ENCODE peak calls at places on chromosomes 11 and 22, in ten cellular contexts. V is lower lobe of right lung; C is WTC11; B is CD4-positive, alpha-beta T cell; E is ovary; R is DND-41; S is H1; A is endothelial cell; X is astrocyte of the spinal cord; L is GM12865. N is an unnamed sample.

GRCh38 chr11:96279018-96279417 is 64.0 kb downstream of the MAML2 start:
- DNase-seq in R (no peak), S (no peak), C (no peak), B (no peak), E (no peak), L (peak), X (no peak), V (no peak), A (no peak), N (no peak)

GRCh38 chr11:110518809-110519514 is 89.2 kb downstream of the FDX1 start:
- DNase-seq in A (no peak), V (no peak), E (no peak), L (no peak), S (no peak), R (no peak), B (no peak), C (no peak), X (no peak), N (no peak)

GRCh38 chr22:24894220-24894975 is 52.1 kb downstream of the LHFPL7 start:
- DNase-seq in S (no peak), E (peak), L (peak), X (peak), A (no peak), B (no peak), R (no peak), V (peak), C (no peak), N (peak)

GRCh38 chr11:66749091-66749490 is 20.1 kb upstream of the SPTBN2 start:
- DNase-seq in L (no peak), R (no peak), X (peak), C (no peak), B (no peak), S (no peak), E (no peak), V (no peak), A (no peak), N (peak)

GRCh38 chr11:32219320-32219719 is 128.4 kb downstream of the RCN1 start:
- DNase-seq in L (no peak), A (no peak), R (no peak), S (no peak), X (no peak), E (no peak), C (no peak), V (no peak), B (no peak), N (no peak)

GRCh38 chr22:49718396-49718795 is 109.3 kb downstream of the BRD1 start:
- DNase-seq in S (no peak), L (no peak), V (no peak), X (no peak), C (no peak), B (no peak), R (no peak), A (no peak), E (no peak), N (no peak)

GRCh38 chr11:59197990-59198389 is 14.7 kb downstream of the MPEG1 start:
- DNase-seq in V (peak), S (no peak), B (no peak), L (no peak), C (no peak), X (peak), E (peak), R (no peak), A (no peak), N (no peak)

GRCh38 chr11:19919050-19919561 is 206.5 kb downstream of the NAV2 start:
- DNase-seq in B (no peak), X (peak), E (no peak), C (no peak), R (no peak), S (no peak), A (no peak), V (peak), L (no peak), N (peak)

GRCh38 chr11:111408789-111409727 is 30.0 kb upstream of the POU2AF1 start:
- DNase-seq in X (peak), L (peak), R (no peak), A (no peak), S (no peak), B (no peak), E (no peak), V (no peak), C (no peak), N (peak)

GRCh38 chr11:75771646-75772410 is 3.2 kb downstream of the DGAT2 start:
- DNase-seq in L (no peak), E (no peak), V (peak), S (no peak), A (no peak), X (peak), B (no peak), C (no peak), R (no peak), N (peak)

GRCh38 chr11:121367434-121367833 is 74.9 kb downstream of the SC5D start:
- DNase-seq in C (no peak), V (no peak), A (no peak), S (no peak), B (peak), R (peak), E (no peak), L (peak), X (peak), N (peak)

GRCh38 chr11:31114437-31114836 is 255.1 kb downstream of the DCDC1 start:
- DNase-seq in C (no peak), A (no peak), L (no peak), V (no peak), S (no peak), R (no peak), X (no peak), B (no peak), E (no peak), N (no peak)

GRCh38 chr11:62601114-62601363 is 626 bp downstream of the MTA2 start:
- DNase-seq in S (no peak), C (no peak), X (no peak), V (no peak), R (peak), E (no peak), L (peak), A (no peak), B (peak), N (no peak)

GRCh38 chr11:74806267-74806666 is 57.6 kb downstream of the RNF169 start:
- DNase-seq in V (no peak), R (no peak), E (no peak), L (peak), C (no peak), A (no peak), B (no peak), S (no peak), X (no peak), N (peak)

GRCh38 chr11:1224109-1224485 is 1.2 kb downstream of the MUC5B start:
- DNase-seq in C (no peak), R (no peak), V (peak), S (no peak), X (no peak), E (no peak), L (no peak), A (no peak), B (no peak), N (no peak)

GRCh38 chr11:126305699-126306098 is 1.8 kb downstream of the DCPS start:
- DNase-seq in L (peak), R (no peak), S (no peak), C (no peak), V (no peak), E (no peak), X (no peak), A (no peak), B (no peak), N (no peak)
- TF ChIP-seq CTCF in L (no peak), R (no peak), S (no peak), C (no peak), V (no peak), E (no peak), X (no peak), A (no peak), B (no peak), N (no peak)

DNA sequence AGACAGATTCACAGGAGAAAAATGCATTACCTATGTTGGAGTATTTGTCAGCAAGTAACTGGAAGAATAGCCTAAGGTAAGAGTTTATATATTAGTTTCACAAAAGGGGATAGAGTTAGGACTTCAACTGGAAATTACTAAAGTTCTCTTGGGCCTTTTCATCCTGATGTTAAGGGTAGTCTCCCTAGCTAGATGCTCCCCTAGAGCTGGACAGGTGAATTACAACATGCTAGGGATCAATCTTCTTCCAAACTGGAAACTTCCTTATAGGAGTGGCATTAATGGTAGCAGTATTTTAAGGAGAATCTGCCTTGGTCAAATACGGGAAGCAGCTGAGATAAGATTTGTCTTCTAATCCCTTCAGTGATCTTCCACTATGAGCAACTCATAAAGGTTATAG is 632.8 kb upstream of the RAG2 start:
- DNase-seq in C (no peak), V (no peak), B (no peak), R (no peak), S (no peak), A (no peak), X (no peak), L (no peak), E (no peak), N (no peak)
- TF ChIP-seq CTCF in C (no peak), V (no peak), B (no peak), R (no peak), S (peak), A (no peak), X (no peak), L (no peak), E (no peak), N (peak)

GRCh38 chr22:18068381-18068988 is 9.3 kb upstream of the PEX26 start:
- DNase-seq in X (no peak), L (no peak), A (no peak), R (no peak), V (no peak), C (no peak), E (no peak), B (no peak), S (no peak), N (no peak)

GRCh38 chr22:18070041-18070440 is 7.7 kb upstream of the PEX26 start:
- DNase-seq in A (no peak), X (no peak), E (no peak), R (no peak), V (no peak), S (no peak), L (no peak), B (no peak), C (no peak), N (no peak)

GRCh38 chr22:18068991-18069390 is 8.8 kb upstream of the PEX26 start:
- DNase-seq in L (no peak), X (no peak), B (no peak), C (no peak), V (no peak), A (no peak), E (no peak), S (no peak), R (no peak), N (no peak)

GRCh38 chr22:18071968-18072310 is 5.9 kb upstream of the PEX26 start:
- DNase-seq in E (no peak), A (no peak), L (no peak), V (no peak), X (no peak), B (no peak), R (no peak), C (no peak), S (no peak), N (no peak)

GRCh38 chr22:18070556-18071306 is 7.1 kb upstream of the PEX26 start:
- DNase-seq in S (peak), X (no peak), V (no peak), E (no peak), L (no peak), A (no peak), C (no peak), R (peak), B (no peak), N (peak)
- TF ChIP-seq CTCF in S (peak), X (peak), V (no peak), E (no peak), L (peak), A (peak), C (peak), R (peak), B (no peak), N (peak)

DNA sequence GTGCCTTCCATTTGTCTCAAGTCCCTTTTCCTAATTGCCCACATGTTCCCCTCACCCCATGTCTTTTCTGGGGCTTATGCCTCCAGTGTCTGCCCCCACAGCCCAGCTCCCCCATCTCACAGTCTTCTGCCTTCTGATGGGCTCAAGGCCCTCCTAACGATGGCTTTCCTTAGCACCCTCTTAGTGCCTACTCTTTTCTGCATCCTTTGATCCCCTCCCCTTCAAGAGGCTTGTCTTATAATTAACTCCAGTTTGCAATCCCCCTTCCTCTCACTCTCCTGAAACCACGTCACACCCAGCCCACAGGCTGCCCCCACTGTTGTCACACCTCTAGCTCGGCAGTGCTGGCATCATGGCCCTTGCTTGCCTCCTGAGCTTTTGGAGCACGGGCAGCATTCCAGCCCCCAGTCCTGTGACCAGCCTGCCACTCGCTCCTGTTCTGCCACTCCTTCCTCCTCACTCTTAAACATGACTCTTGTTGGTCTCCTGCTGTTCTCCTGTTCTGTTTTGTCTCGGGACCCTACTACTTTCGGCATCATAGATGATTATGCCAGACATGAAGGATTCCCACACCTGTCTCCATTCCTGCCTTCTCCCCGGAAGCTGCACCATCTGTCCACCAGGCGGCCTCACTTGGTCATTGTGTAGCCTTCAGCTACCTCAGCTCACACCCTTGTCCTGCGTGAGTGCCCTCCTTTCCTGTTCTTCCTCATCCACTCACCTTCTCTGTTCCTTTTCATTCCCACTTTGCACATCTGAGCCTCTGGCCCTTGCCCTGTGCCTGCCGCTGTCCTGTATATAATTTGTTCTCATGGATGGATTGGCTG is 26.1 kb downstream of the UBE2L3 start:
- DNase-seq in B (no peak), R (no peak), V (no peak), C (peak), X (no peak), A (peak), S (peak), L (no peak), E (no peak), N (no peak)
- TF ChIP-seq CTCF in B (no peak), R (no peak), V (no peak), C (peak), X (peak), A (peak), S (peak), L (no peak), E (no peak), N (peak)

GRCh38 chr11:122578168-122578825 is 77.2 kb upstream of the UBASH3B start:
- DNase-seq in X (no peak), A (no peak), B (no peak), V (no peak), L (peak), S (no peak), E (no peak), C (no peak), R (no peak), N (no peak)
- TF ChIP-seq CTCF in X (no peak), A (no peak), B (no peak), V (no peak), L (peak), S (peak), E (no peak), C (no peak), R (peak), N (no peak)

GRCh38 chr11:119095066-119095880 is 6.4 kb downstream of the DPAGT1 start:
- DNase-seq in A (peak), L (peak), C (peak), X (peak), R (peak), V (peak), E (peak), S (peak), B (peak), N (peak)
- TF ChIP-seq CTCF in A (no peak), L (no peak), C (no peak), X (no peak), R (peak), V (no peak), E (no peak), S (no peak), B (peak), N (no peak)

GRCh38 chr11:25961539-25961938 is 370.4 kb upstream of the ANO3 start:
- DNase-seq in C (no peak), L (no peak), X (no peak), A (no peak), B (no peak), V (no peak), S (no peak), R (no peak), E (no peak), N (no peak)
- TF ChIP-seq CTCF in C (no peak), L (no peak), X (no peak), A (no peak), B (no peak), V (peak), S (peak), R (no peak), E (no peak), N (no peak)

GRCh38 chr11:64628596-64628995 is 37.6 kb downstream of the SLC22A12 start:
- DNase-seq in X (no peak), V (no peak), C (no peak), A (no peak), S (no peak), R (no peak), L (no peak), E (no peak), B (no peak), N (no peak)
- TF ChIP-seq CTCF in X (no peak), V (no peak), C (no peak), A (no peak), S (no peak), R (no peak), L (no peak), E (no peak), B (no peak), N (no peak)

DNA sequence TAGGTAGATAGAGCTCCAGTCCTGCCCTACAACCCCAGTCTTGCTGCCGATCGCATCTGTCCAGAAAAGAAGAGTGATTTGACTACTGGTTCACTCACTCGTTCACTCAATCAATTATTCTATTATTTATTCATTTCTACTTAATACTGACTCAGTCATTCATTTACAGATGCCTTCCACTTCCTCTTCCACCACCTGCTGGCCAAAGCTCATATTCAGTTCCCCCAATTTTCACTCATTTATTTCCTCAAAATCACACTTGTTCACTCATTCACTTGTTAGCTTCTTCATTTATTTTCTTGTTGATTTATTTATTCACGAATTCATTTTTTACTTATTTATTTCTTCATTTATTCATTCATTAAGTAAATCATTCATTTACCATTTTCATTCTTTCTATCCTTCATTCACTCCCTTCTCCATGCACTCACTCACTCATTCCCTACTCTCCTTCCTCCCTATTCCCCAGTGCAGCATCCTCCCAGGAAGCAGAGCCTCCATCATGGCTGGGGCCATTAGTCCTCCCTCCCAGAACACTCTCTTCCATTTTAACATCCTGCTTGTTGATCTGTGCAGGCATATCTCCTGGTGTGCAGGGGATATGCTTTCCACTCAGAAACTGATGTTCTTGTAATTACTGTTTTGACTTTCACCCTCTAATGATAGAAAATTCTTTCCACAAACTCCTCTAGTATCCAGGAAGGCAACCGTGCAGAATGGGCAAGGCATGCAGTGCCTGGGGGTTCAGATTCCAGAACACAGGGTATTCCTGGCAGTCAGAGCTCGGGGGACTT is 281.0 kb downstream of the TENM4 start:
- DNase-seq in L (no peak), B (no peak), X (no peak), E (no peak), A (no peak), C (no peak), S (no peak), V (no peak), R (no peak), N (no peak)
- TF ChIP-seq CTCF in L (no peak), B (no peak), X (peak), E (no peak), A (peak), C (no peak), S (peak), V (no peak), R (peak), N (peak)

N was measured in mammary epithelial cell.